ENCODE peak calls at places on chromosomes 13 and 19, in five cellular contexts. Z, E, X, B and I are unnamed samples. For H3K4me1, the result is how much of the 10 kb centered on the place peaks cover.

GRCh38 chr19:8532170-8532569 is 18.2 kb upstream of the ZNF414 start:
- DNase-seq in E (no peak), B (no peak), X (no peak), Z (no peak), I (no peak)

GRCh38 chr19:41626877-41627276 is at the start of gene CEACAM4:
- DNase-seq in Z (peak), E (no peak), X (peak), B (peak), I (no peak)

GRCh38 chr13:67048084-67048792 is 181.9 kb downstream of the PCDH9 start:
- DNase-seq in E (no peak), Z (no peak), B (no peak), X (no peak), I (no peak)

GRCh38 chr13:32135655-32136054 is 104.1 kb downstream of the FRY start:
- DNase-seq in Z (no peak), B (no peak), X (no peak), E (no peak), I (no peak)

GRCh38 chr13:41608779-41609178 is 151.4 kb downstream of the RGCC start:
- DNase-seq in Z (no peak), X (no peak), B (no peak), E (no peak), I (no peak)

GRCh38 chr13:77565635-77566034 is 30.1 kb downstream of the SCEL start:
- DNase-seq in B (no peak), E (no peak), X (no peak), Z (no peak), I (no peak)

GRCh38 chr19:21569497-21569870 is 64.1 kb downstream of the ZNF429 start:
- DNase-seq in X (no peak), Z (peak), B (peak), E (peak), I (peak)

GRCh38 chr19:1287622-1288527 is 2.2 kb downstream of the EFNA2 start:
- DNase-seq in Z (no peak), X (no peak), B (no peak), E (no peak), I (no peak)

GRCh38 chr13:108349269-108349668 is 79.8 kb downstream of the TNFSF13B start:
- DNase-seq in Z (no peak), B (no peak), X (no peak), E (no peak), I (no peak)

GRCh38 chr19:45854167-45854778 is 8.7 kb downstream of the SYMPK start:
- DNase-seq in E (no peak), X (peak), B (no peak), Z (no peak), I (no peak)

GRCh38 chr19:56942749-56943148 is 102.2 kb upstream of the PEG3 start:
- DNase-seq in Z (peak), X (peak), B (peak), E (no peak), I (peak)

GRCh38 chr13:112960671-112961070 is 8.3 kb upstream of the MCF2L start:
- DNase-seq in X (no peak), E (no peak), B (no peak), Z (no peak), I (no peak)

GRCh38 chr19:15129856-15130580 is 22.8 kb downstream of the SYDE1 start:
- DNase-seq in Z (no peak), B (no peak), E (peak), X (no peak), I (peak)

GRCh38 chr19:5641171-5641570 is 18.3 kb downstream of the SAFB start:
- DNase-seq in Z (no peak), B (no peak), E (peak), X (no peak), I (no peak)

GRCh38 chr13:48492123-48493075 is 40.5 kb downstream of the RCBTB2 start:
- DNase-seq in Z (peak), E (peak), B (peak), X (peak), I (peak)

GRCh38 chr19:4841366-4841704 is 9.8 kb upstream of the TICAM1 start:
- DNase-seq in X (no peak), E (no peak), B (no peak), Z (no peak), I (no peak)

GRCh38 chr13:94249512-94249911 is 230.0 kb downstream of the DCT start:
- DNase-seq in X (no peak), Z (no peak), E (no peak), B (no peak), I (no peak)

GRCh38 chr13:23146811-23147245 is 34.0 kb upstream of the SGCG start:
- DNase-seq in Z (no peak), X (no peak), B (no peak), E (no peak), I (no peak)

GRCh38 chr13:80755925-80756324 is 415.0 kb upstream of the SPRY2 start:
- DNase-seq in Z (no peak), B (no peak), E (no peak), X (no peak), I (no peak)

GRCh38 chr19:19627716-19628498 is at the start of gene LPAR2:
- DNase-seq in B (no peak), Z (peak), E (peak), X (peak), I (peak)

GRCh38 chr19:44737238-44738160 is 11.0 kb upstream of the BCL3 start:
- DNase-seq in B (no peak), X (no peak), Z (no peak), E (no peak), I (no peak)

GRCh38 chr19:3977242-3978143 is 6.6 kb upstream of the DAPK3 start:
- DNase-seq in B (no peak), Z (no peak), E (peak), X (peak), I (no peak)

GRCh38 chr19:10984166-10984735 is 23.4 kb downstream of the SMARCA4 start:
- DNase-seq in X (no peak), B (no peak), E (no peak), Z (no peak), I (no peak)

GRCh38 chr13:38664920-38665319 is 22.0 kb upstream of the FREM2 start:
- DNase-seq in X (no peak), Z (no peak), E (no peak), B (no peak), I (no peak)

GRCh38 chr19:5547881-5548280 is 19.9 kb downstream of the TINCR start:
- DNase-seq in E (no peak), B (no peak), X (no peak), Z (no peak), I (no peak)

GRCh38 chr13:51601601-51602348 is 17.5 kb downstream of the WDFY2 start:
- DNase-seq in X (no peak), E (no peak), B (no peak), Z (no peak), I (no peak)

GRCh38 chr13:102571075-102571474 is 25.7 kb upstream of the TPP2 start:
- DNase-seq in B (no peak), Z (no peak), E (no peak), X (no peak), I (no peak)

GRCh38 chr19:3154957-3155736 is 19.3 kb downstream of the GNA15 start:
- DNase-seq in X (peak), B (peak), E (peak), Z (peak), I (peak)

GRCh38 chr13:27424246-27425150 is at the start of gene GTF3A:
- DNase-seq in E (peak), Z (peak), X (peak), B (peak), I (peak)
- H3K4me3 ChIP-seq in E (peak), Z (peak), X (peak), B (peak), I (peak)

DNA sequence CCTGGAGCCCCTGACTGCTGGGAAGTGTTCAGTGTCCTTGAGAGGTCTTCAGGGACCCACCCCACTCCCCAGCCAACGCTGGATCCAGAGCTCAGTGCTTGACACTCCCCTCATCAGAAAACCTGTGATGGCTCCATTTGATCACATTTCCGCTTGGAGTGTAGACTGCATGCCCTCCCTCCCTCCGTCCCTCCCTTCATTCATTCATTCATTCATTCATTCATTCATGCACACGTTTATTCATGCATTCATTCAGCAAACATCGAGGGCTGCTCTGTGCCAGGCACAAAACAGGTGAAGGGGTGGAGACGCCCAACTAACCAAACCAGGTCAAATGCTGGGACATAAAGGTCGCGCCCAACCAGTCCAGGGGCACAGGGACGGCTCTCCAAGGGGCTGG is 13.7 kb downstream of the PGLS start:
- DNase-seq in X (no peak), B (no peak), Z (no peak), E (no peak), I (no peak)
- H3K4me1 ChIP-seq in X (under half), B (under half), Z (under half), E (under half), I (under half)

GRCh38 chr13:106238690-106239089 is 296.8 kb downstream of the EFNB2 start:
- DNase-seq in E (no peak), B (no peak), X (no peak), Z (no peak), I (no peak)
- TF ChIP-seq CTCF in E (no peak), B (no peak), X (no peak), Z (no peak), I (no peak)

DNA sequence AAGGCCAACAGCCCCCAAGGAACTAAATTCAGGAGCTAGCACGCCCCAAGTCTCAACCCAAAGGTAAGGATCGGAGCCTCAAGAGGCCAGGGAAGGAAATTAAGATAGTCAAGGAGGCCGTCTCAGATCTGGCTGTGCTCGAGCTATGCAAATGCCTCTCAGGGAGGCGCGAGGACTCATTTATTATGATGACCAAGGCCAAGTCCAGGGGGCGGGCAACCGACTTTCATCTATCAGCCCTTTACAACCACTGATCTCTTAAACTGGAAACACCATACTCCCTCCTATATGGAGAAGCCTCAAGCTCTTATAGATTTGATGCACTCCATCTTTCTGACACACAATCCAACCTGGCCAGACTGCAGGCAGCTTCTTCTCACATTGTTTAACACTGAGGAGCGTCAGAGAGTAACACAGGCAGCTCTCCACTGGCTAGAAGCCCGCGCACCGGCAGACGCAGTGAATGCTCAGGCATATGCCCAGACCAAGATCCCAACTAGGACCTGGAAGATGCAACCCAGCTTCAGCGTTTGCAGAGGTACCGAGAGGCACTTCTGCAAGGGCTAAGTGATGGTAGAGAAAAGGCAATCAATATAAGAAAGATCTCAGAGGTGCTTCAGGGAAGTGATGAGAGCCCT is 9.6 kb upstream of the SLC15A1 start:
- DNase-seq in Z (no peak), X (no peak), E (no peak), B (no peak), I (no peak)
- H3K4me3 ChIP-seq in Z (peak), X (peak), E (no peak), B (peak), I (no peak)

GRCh38 chr13:109645831-109646230 is 140.6 kb downstream of the IRS2 start:
- DNase-seq in X (no peak), E (no peak), Z (no peak), B (no peak), I (no peak)
- H3K4me1 ChIP-seq in X (under half), E (under half), Z (under half), B (under half), I (under half)

GRCh38 chr19:48363810-48364563 is at the start of the genes SYNGR4 and TMEM143:
- DNase-seq in X (peak), B (peak), Z (peak), E (peak), I (peak)
- TF ChIP-seq CTCF in X (no peak), B (no peak), Z (no peak), E (no peak), I (no peak)

GRCh38 chr19:18002347-18002850 is 5.6 kb upstream of the ARRDC2 start:
- DNase-seq in B (peak), X (peak), E (no peak), Z (peak), I (no peak)
- H3K4me3 ChIP-seq in B (peak), X (peak), E (peak), Z (peak), I (peak)

GRCh38 chr19:33393286-33394005 is 19.9 kb downstream of the CEBPG start:
- DNase-seq in X (peak), B (peak), E (no peak), Z (peak), I (no peak)
- H3K4me1 ChIP-seq in X (half or more), B (half or more), E (half or more), Z (half or more), I (under half)

DNA sequence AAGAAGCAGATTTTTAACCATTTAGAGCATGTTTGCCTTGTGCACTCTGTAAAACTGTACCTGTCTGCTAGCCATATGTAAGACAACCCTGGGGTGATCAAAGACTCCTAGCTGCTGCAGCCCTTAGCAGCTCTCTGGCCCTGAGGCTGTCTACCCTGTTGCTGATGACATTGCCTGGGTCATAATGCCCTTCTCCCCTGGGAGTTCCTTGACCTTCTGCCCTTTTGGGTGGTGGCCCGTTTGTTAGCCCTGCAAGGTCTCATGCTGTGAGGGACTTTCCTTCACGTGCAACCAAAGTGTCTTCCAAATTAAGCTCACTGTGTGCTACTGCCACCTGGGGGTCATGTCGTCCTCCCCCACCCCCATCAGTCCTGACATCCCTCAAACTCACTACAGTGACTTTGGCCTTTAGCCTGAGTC is 7.4 kb downstream of the GPC6 start:
- DNase-seq in Z (no peak), X (no peak), E (no peak), B (no peak), I (no peak)
- TF ChIP-seq CTCF in Z (no peak), X (no peak), E (no peak), B (no peak), I (no peak)